ENCODE peak calls at places on chromosomes 7 and 10, in five cellular contexts. Z is H54, W is A549, T is IMR-90, O is breast epithelium. K is an unnamed sample.
A peak's percentile ranks its signal among the peaks of the same experiment; 100 is the strongest.

GRCh38 chr7:2811476-2812118 is 32.5 kb downstream of the GNA12 start:
- DNase-seq in T (no peak), O (peak; percentile 49), W (no peak), Z (no peak), K (peak; percentile 49)

GRCh38 chr7:14305233-14305866 is 315.9 kb upstream of the ETV1 start:
- DNase-seq in Z (no peak), O (no peak), T (no peak), W (no peak), K (no peak)

GRCh38 chr7:104794154-104794553 is 219.9 kb upstream of the KMT2E start:
- DNase-seq in O (no peak), W (no peak), T (no peak), Z (no peak), K (no peak)

GRCh38 chr10:124943301-124944092 is 1.6 kb downstream of the ZRANB1 start:
- DNase-seq in T (peak; percentile 95), W (peak; percentile 13), O (no peak), Z (no peak), K (no peak)

GRCh38 chr10:113517165-113517892 is 35.5 kb upstream of the HABP2 start:
- DNase-seq in T (no peak), Z (no peak), W (no peak), O (no peak), K (no peak)

GRCh38 chr7:947391-948210 is 6.9 kb downstream of the ADAP1 start:
- DNase-seq in T (no peak), O (no peak), Z (no peak), W (no peak), K (peak; percentile 81)

GRCh38 chr7:30511494-30511893 is 6.9 kb upstream of the GGCT start:
- DNase-seq in T (no peak), O (no peak), W (no peak), Z (no peak), K (no peak)

GRCh38 chr10:9681655-9682054 is 1336.0 kb upstream of the CELF2 start:
- DNase-seq in T (no peak), W (no peak), Z (no peak), O (no peak), K (no peak)

GRCh38 chr7:39624935-39625694 is 1.7 kb downstream of the RALA start:
- DNase-seq in T (peak; percentile 52), Z (no peak), O (no peak), W (no peak), K (no peak)

GRCh38 chr10:76553700-76554470 is 1083.7 kb downstream of the KCNMA1 start:
- DNase-seq in W (no peak), T (no peak), Z (no peak), O (no peak), K (no peak)

GRCh38 chr7:92723205-92723604 is 113.2 kb downstream of the CDK6 start:
- DNase-seq in Z (no peak), W (no peak), T (peak; percentile 48), O (no peak), K (no peak)

GRCh38 chr7:128830231-128831177 is at the start of gene FLNC:
- DNase-seq in T (peak; percentile 71), Z (peak; percentile 41), O (no peak), W (no peak), K (no peak)

GRCh38 chr10:5817322-5818047 is 4.3 kb upstream of the GDI2 start:
- DNase-seq in T (no peak), Z (no peak), O (no peak), W (no peak), K (peak; percentile 17)

GRCh38 chr10:110629680-110630191 is 14.4 kb upstream of the RBM20 start:
- DNase-seq in Z (no peak), W (peak; percentile 77), T (peak; percentile 89), O (no peak), K (no peak)

GRCh38 chr7:157607218-157607617 is 270.4 kb downstream of the DNAJB6 start:
- DNase-seq in W (no peak), O (no peak), Z (no peak), T (no peak), K (no peak)

GRCh38 chr7:129266181-129266580 is 41.4 kb downstream of the AHCYL2 start:
- DNase-seq in T (no peak), W (no peak), Z (no peak), O (no peak), K (no peak)

GRCh38 chr7:124907490-124907889 is 22.1 kb downstream of the POT1 start:
- DNase-seq in T (peak; percentile 37), W (no peak), Z (no peak), O (no peak), K (no peak)

GRCh38 chr7:108455833-108456677 is at the start of gene NRCAM:
- DNase-seq in O (no peak), W (peak; percentile 89), T (no peak), Z (no peak), K (no peak)
- TF ChIP-seq POLR2A in O (no peak), W (peak; percentile 49), T (no peak), Z (no peak), K (no peak)

GRCh38 chr10:97334370-97335175 is at the start of gene FRAT2:
- DNase-seq in T (peak; percentile 91), W (peak; percentile 96), Z (peak; percentile 99), O (peak; percentile 91), K (peak; percentile 98)
- TF ChIP-seq POLR2A in T (peak; percentile 73), W (peak; percentile 32), Z (peak; percentile 14), O (peak; percentile 46), K (no peak)

GRCh38 chr7:16264036-16264435 is 157.3 kb downstream of the CRPPA start:
- DNase-seq in O (no peak), T (no peak), Z (no peak), W (no peak), K (no peak)

GRCh38 chr7:16261100-16261499 is 160.2 kb downstream of the CRPPA start:
- DNase-seq in W (no peak), Z (no peak), T (no peak), O (no peak), K (no peak)

GRCh38 chr7:16264436-16265183 is 156.7 kb downstream of the CRPPA start:
- DNase-seq in Z (no peak), W (no peak), T (no peak), O (no peak), K (no peak)

GRCh38 chr7:16260236-16260728 is 161.1 kb downstream of the CRPPA start:
- DNase-seq in T (no peak), Z (no peak), W (no peak), O (no peak), K (no peak)

DNA sequence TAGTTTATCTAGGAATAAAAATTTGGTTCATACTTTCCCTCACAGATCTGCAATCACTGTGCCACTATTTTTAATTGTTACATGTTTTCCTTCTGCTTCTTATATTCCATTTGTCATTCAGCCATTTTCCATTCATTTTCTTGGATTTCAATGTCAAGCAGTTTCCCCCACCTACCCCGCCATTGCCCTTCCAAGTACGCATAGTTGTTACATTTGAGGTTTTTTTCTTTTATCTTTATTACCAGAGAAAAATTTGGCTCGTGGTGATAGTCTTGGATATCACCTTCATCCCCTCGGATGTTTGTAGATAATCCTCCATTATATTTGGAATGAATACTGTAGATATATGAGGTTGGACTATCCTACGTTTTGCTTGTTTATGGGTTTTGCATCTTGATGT is 159.7 kb downstream of the CRPPA start:
- DNase-seq in O (no peak), W (no peak), T (no peak), Z (no peak), K (no peak)
- TF ChIP-seq POLR2A in O (no peak), W (no peak), T (no peak), Z (no peak), K (no peak)

DNA sequence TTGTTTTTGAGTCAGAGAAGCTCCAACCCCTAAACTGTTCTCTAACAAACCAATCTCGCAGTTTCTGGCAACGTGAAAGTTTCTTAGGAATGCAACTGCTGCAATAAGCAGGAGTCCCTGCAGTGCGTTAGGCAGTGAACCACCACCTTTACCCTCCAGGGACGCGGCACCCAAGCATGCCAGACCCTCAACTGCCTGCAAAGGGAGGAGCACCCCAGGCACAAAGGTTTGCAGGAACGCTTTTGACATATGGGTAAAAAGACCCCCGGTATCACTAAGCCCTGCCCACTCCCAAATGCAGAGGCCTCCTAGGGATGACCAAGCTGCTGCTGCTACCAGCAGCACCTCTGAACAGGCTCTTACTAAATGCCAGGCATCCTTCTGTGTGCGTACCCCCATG is 4.7 kb downstream of the TBRG4 start:
- DNase-seq in Z (no peak), W (no peak), T (no peak), O (no peak), K (no peak)
- TF ChIP-seq POLR2A in Z (no peak), W (no peak), T (no peak), O (no peak), K (no peak)